ENCODE peak calls at places on chromosomes 11 and 22, in seven cellular contexts. N, B, V, R, P, C and E are unnamed samples.

GRCh38 chr22:26715392-26715939 is 58.1 kb downstream of the MIAT start:
- DNase-seq in N (no peak), B (no peak), V (no peak), R (no peak), P (no peak), C (no peak), E (no peak)

GRCh38 chr11:73945396-73945795 is 5.4 kb upstream of the DNAJB13 start:
- DNase-seq in N (no peak), B (no peak), V (no peak), R (no peak), P (no peak), C (no peak), E (no peak)

GRCh38 chr11:119479685-119480275 is 56.8 kb upstream of the THY1 start:
- DNase-seq in N (peak; percentile 86), B (no peak), V (peak; percentile 8), R (peak; percentile 56), P (no peak), C (peak; percentile 28), E (peak; percentile 82)

GRCh38 chr22:46694423-46695170 is 43.5 kb downstream of the CERK start:
- DNase-seq in N (peak; percentile 49), B (no peak), V (no peak), R (no peak), P (no peak), C (no peak), E (no peak)

GRCh38 chr22:33841281-33842005 is 78.8 kb downstream of the LARGE1 start:
- DNase-seq in N (no peak), B (no peak), V (no peak), R (peak; percentile 61), P (no peak), C (peak; percentile 79), E (no peak)

GRCh38 chr11:11081786-11082185 is 223.9 kb upstream of the ZBED5 start:
- DNase-seq in N (no peak), B (no peak), V (no peak), R (no peak), P (no peak), C (no peak), E (no peak)

GRCh38 chr11:70826541-70826943 is 425.8 kb downstream of the SHANK2 start:
- DNase-seq in N (peak; percentile 93), B (no peak), V (no peak), R (peak; percentile 29), P (no peak), C (no peak), E (peak; percentile 30)

GRCh38 chr11:115497303-115497702 is 6.9 kb downstream of the CADM1 start:
- DNase-seq in N (no peak), B (no peak), V (no peak), R (no peak), P (no peak), C (no peak), E (no peak)

GRCh38 chr11:11512090-11512489 is 109.7 kb downstream of the GALNT18 start:
- DNase-seq in N (no peak), B (no peak), V (no peak), R (no peak), P (no peak), C (no peak), E (no peak)

GRCh38 chr11:94926271-94926625 is 47.1 kb downstream of the CWC15 start:
- DNase-seq in N (no peak), B (no peak), V (no peak), R (no peak), P (no peak), C (no peak), E (no peak)

GRCh38 chr11:2295971-2296912 is 5.5 kb downstream of the C11orf21 start:
- DNase-seq in N (peak; percentile 33), B (no peak), V (no peak), R (no peak), P (no peak), C (no peak), E (no peak)

GRCh38 chr11:78932757-78933156 is 358.1 kb upstream of the NARS2 start:
- DNase-seq in N (no peak), B (no peak), V (no peak), R (no peak), P (no peak), C (no peak), E (no peak)

GRCh38 chr11:100930185-100930778 is 199.3 kb downstream of the PGR start:
- DNase-seq in N (no peak), B (no peak), V (peak; percentile 68), R (peak; percentile 40), P (peak; percentile 25), C (peak; percentile 83), E (peak; percentile 53)

GRCh38 chr11:125132071-125132470 is 20.6 kb upstream of the TMEM218 start:
- DNase-seq in N (no peak), B (no peak), V (no peak), R (no peak), P (no peak), C (peak; percentile 6), E (no peak)

GRCh38 chr22:39153220-39153860 is 860 bp upstream of the CBX7 start:
- DNase-seq in N (peak; percentile 71), B (no peak), V (no peak), R (no peak), P (no peak), C (no peak), E (no peak)

GRCh38 chr11:84019576-84020194 is 733.5 kb upstream of the CCDC90B start:
- DNase-seq in N (no peak), B (no peak), V (peak; percentile 26), R (peak; percentile 23), P (no peak), C (peak; percentile 51), E (peak; percentile 50)

GRCh38 chr11:44006882-44007495 is 40.8 kb upstream of the ACCSL start:
- DNase-seq in N (peak; percentile 15), B (no peak), V (no peak), R (peak; percentile 0), P (no peak), C (no peak), E (no peak)

GRCh38 chr22:19905619-19906276 is 35.8 kb upstream of the COMT start:
- DNase-seq in N (no peak), B (no peak), V (no peak), R (no peak), P (no peak), C (no peak), E (no peak)

GRCh38 chr22:26570126-26570525 is 19.8 kb downstream of the TPST2 start:
- DNase-seq in N (no peak), B (no peak), V (no peak), R (no peak), P (no peak), C (no peak), E (peak; percentile 29)

GRCh38 chr11:78465169-78465942 is 47.7 kb upstream of the GAB2 start:
- DNase-seq in N (no peak), B (peak; percentile 8), V (no peak), R (no peak), P (no peak), C (no peak), E (no peak)

GRCh38 chr11:70498171-70498571 is 99.8 kb downstream of the CTTN start:
- DNase-seq in N (no peak), B (no peak), V (no peak), R (no peak), P (no peak), C (no peak), E (no peak)

GRCh38 chr22:48318575-48319320 is 1508.9 kb downstream of the BRD1 start:
- DNase-seq in N (no peak), B (no peak), V (no peak), R (no peak), P (no peak), C (no peak), E (no peak)

GRCh38 chr11:130580372-130580771 is 131.9 kb downstream of the ADAMTS15 start:
- DNase-seq in N (no peak), B (no peak), V (peak; percentile 90), R (peak; percentile 84), P (peak; percentile 89), C (peak; percentile 96), E (peak; percentile 85)

GRCh38 chr11:101563166-101563565 is 20.6 kb downstream of the TRPC6 start:
- DNase-seq in N (no peak), B (no peak), V (no peak), R (no peak), P (no peak), C (peak; percentile 76), E (no peak)

GRCh38 chr11:35260342-35260985 is 121.5 kb downstream of the CD44 start:
- DNase-seq in N (no peak), B (no peak), V (peak; percentile 68), R (peak; percentile 81), P (no peak), C (peak; percentile 89), E (peak; percentile 62)

GRCh38 chr22:42026705-42027104 is 28.1 kb downstream of the WBP2NL start:
- DNase-seq in N (peak; percentile 33), B (no peak), V (no peak), R (no peak), P (no peak), C (no peak), E (no peak)

GRCh38 chr11:115311949-115312348 is 192.3 kb downstream of the CADM1 start:
- DNase-seq in N (no peak), B (no peak), V (no peak), R (no peak), P (no peak), C (no peak), E (no peak)

GRCh38 chr11:11757871-11758270 is 83.9 kb upstream of the USP47 start:
- DNase-seq in N (no peak), B (no peak), V (no peak), R (peak; percentile 20), P (no peak), C (no peak), E (no peak)

GRCh38 chr11:15673408-15673811 is 558.7 kb downstream of the INSC start:
- DNase-seq in N (no peak), B (no peak), V (peak; percentile 25), R (no peak), P (no peak), C (no peak), E (no peak)

GRCh38 chr11:70415176-70415575 is 16.8 kb downstream of the CTTN start:
- DNase-seq in N (no peak), B (no peak), V (no peak), R (peak; percentile 75), P (no peak), C (peak; percentile 89), E (peak; percentile 52)

GRCh38 chr11:99522467-99523173 is 501.9 kb downstream of the CNTN5 start:
- DNase-seq in N (no peak), B (no peak), V (no peak), R (no peak), P (no peak), C (peak; percentile 50), E (peak; percentile 43)

GRCh38 chr11:17400048-17400775 is 11.8 kb upstream of the KCNJ11 start:
- DNase-seq in N (peak; percentile 19), B (no peak), V (no peak), R (no peak), P (no peak), C (no peak), E (no peak)

GRCh38 chr11:78078218-78079167 is 1.2 kb downstream of the NDUFC2 start:
- DNase-seq in N (no peak), B (no peak), V (no peak), R (no peak), P (no peak), C (no peak), E (no peak)